ENCODE peak calls at places on chromosomes 2 and 18, in six cellular contexts. S is hepatocyte, E is fibroblast of lung, T is upper lobe of left lung, Z is fibroblast of pulmonary artery, Y is psoas muscle. C is an unnamed sample.

GRCh38 chr2:186543561-186544131 is 46.2 kb upstream of the ITGAV start:
- DNase-seq in Z (peak), S (peak), E (peak), T (no peak), Y (no peak), C (no peak)

GRCh38 chr2:120094795-120095194 is 81.9 kb downstream of the EPB41L5 start:
- DNase-seq in S (no peak), Z (no peak), Y (no peak), T (no peak), E (peak), C (no peak)

GRCh38 chr2:159855153-159856140 is 57.4 kb upstream of the CD302 start:
- DNase-seq in Z (peak), Y (no peak), E (peak), S (no peak), T (peak), C (no peak)

GRCh38 chr2:41719756-41720155 is 328.1 kb upstream of the PKDCC start:
- DNase-seq in T (no peak), E (no peak), Z (no peak), Y (no peak), S (no peak), C (no peak)

GRCh38 chr18:1965016-1965415 is 606.3 kb downstream of the METTL4 start:
- DNase-seq in T (no peak), E (no peak), S (no peak), Z (no peak), Y (no peak), C (no peak)

GRCh38 chr2:24930768-24931167 is 10.7 kb upstream of the ADCY3 start:
- DNase-seq in T (no peak), Z (no peak), E (no peak), S (no peak), Y (no peak), C (no peak)

GRCh38 chr18:57640236-57640635 is 18.6 kb upstream of the NARS1 start:
- DNase-seq in Z (no peak), T (no peak), Y (no peak), S (no peak), E (peak), C (no peak)

GRCh38 chr2:106159867-106160785 is 34.0 kb downstream of the UXS1 start:
- DNase-seq in Y (no peak), T (no peak), S (no peak), E (no peak), Z (no peak), C (no peak)

GRCh38 chr2:24830351-24830750 is 37.1 kb downstream of the CENPO start:
- DNase-seq in T (no peak), E (peak), Z (peak), Y (no peak), S (no peak), C (no peak)

GRCh38 chr2:22683911-22684310 is 701.1 kb upstream of the KLHL29 start:
- DNase-seq in Z (no peak), T (no peak), S (no peak), Y (no peak), E (no peak), C (no peak)

GRCh38 chr2:10901160-10901559 is 10.6 kb upstream of the KCNF1 start:
- DNase-seq in Z (peak), E (peak), Y (no peak), S (peak), T (no peak), C (no peak)

GRCh38 chr2:239824051-239824694 is 201.0 kb downstream of the NDUFA10 start:
- DNase-seq in Y (no peak), Z (no peak), T (peak), S (peak), E (no peak), C (no peak)

GRCh38 chr2:69138247-69138754 is 125.3 kb downstream of the ANTXR1 start:
- DNase-seq in E (peak), Z (peak), T (no peak), Y (no peak), S (no peak), C (peak)

GRCh38 chr2:166092889-166093288 is 34.9 kb downstream of the SCN1A start:
- DNase-seq in Z (peak), Y (no peak), T (no peak), E (peak), S (no peak), C (peak)

GRCh38 chr2:126482582-126483464 is 173.1 kb upstream of the GYPC start:
- DNase-seq in S (peak), E (no peak), Y (no peak), T (no peak), Z (no peak), C (no peak)

GRCh38 chr2:196453613-196454047 is 185.9 kb upstream of the CCDC150 start:
- DNase-seq in Y (no peak), T (peak), Z (peak), S (peak), E (peak), C (peak)

GRCh38 chr2:143218621-143219020 is 89.4 kb downstream of the ARHGAP15 start:
- DNase-seq in Y (no peak), T (no peak), E (no peak), S (no peak), Z (no peak), C (no peak)

GRCh38 chr2:75548036-75548573 is 12.6 kb downstream of the EVA1A start:
- DNase-seq in Y (no peak), Z (no peak), S (no peak), E (peak), T (no peak), C (no peak)

GRCh38 chr18:74040459-74041332 is 106.9 kb downstream of the FBXO15 start:
- DNase-seq in E (no peak), S (peak), Y (no peak), Z (no peak), T (peak), C (no peak)

DNA sequence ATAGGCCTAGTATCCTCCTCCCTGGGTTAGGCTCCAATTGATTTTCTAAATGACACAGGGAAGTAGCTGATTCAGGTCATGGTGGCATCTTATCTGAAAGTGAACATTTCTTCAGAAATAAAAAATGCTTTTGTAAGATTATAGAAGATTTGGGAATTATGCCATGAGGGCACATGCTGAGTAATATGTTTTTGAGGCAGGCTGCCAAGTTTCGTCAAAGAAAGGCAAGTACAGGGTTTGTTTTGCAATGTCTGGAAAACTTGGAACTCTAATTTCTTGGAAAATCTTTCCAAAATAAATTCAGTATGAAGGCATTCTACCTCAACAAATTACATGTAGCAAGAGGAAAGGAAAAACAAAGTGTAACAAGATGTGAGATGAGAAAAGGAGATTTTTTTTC is 167.6 kb downstream of the PLCL1 start:
- DNase-seq in Y (no peak), Z (peak), T (no peak), S (peak), E (peak), C (peak)
- H3K4me3 ChIP-seq in Y (no peak), Z (no peak), T (no peak), S (no peak), E (no peak), C (no peak)

DNA sequence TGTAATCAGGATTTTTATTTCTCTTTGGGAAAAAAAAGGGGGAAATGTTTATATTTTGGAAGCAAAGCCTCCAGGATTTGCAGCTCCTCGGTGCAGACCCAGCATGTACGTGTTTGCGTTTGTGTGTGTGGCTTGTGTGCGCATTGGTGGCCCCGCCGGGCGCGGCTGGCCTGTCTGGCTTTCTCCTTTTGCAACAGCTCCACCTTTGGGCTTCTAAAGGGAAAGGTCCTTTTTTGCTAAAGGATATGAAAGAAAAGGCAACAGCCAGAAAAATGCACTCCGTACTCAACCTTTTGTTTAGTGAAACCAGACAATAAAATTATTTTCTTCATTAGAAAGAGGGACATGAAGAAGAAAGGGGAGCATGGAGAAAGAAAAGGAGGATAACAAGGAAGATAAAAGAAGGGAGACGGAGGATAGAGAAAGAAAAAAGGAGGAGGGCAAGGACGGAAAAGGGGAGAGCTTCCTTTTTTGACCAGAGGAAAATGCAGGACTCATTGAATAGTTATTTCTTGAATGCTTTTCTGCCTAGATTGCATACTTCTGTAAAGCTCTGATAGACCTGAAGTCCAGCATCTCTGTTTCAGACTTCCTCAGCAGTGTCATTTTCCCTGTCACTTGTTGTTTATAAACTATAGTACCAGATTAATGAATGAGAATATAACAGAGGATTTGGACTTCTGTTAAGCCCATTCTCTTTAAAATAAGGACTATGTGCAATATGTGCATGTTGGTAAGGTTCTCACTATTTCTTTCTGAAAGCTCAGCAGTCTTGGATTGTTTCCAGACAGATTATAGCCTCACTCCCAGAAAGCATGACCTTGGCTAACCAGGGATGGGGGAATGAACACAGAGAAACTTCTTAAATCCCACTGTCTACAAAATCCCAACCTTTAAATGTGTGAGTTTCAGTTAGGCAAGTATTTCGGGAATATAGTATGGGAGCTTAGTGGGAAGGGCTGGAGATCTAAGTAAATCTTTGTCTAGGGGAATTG is 563.1 kb upstream of the PIK3C3 start:
- DNase-seq in S (peak), E (peak), Y (peak), Z (peak), T (peak), C (no peak)
- TF ChIP-seq CTCF in S (peak), E (peak), Y (peak), Z (peak), T (no peak), C (peak)

DNA sequence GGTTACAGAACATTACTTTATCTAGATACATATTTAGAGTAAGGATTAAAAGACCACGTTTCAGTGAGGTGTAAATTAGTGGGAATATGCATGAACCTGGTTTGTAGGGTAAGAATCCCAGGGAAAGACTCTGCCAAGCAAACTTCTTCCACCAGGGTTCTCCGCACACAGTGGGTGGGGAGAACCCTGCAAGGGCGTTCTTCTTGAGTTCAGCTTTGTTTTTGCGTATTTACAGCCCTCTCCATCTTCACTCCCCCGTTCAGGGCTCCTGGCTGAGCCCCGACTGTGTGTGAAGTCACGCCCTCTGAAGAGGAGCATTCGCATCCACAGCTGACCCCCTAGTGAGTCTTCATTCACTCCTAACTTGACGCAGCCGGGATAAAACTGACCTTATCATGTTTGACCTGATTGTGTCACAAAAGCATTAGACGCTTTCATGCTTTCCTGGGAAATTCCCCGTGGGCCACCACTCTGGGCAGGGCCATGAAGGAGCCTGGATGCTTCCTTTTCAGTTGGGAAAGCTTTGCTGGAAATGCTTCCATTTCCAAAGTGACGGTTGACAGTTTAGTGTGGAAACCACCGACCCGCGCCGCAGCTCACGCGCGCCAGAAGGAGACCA is 1.0 kb downstream of the ALKAL2 start:
- DNase-seq in T (no peak), S (peak), E (no peak), Z (peak), Y (peak), C (no peak)
- H3K4me3 ChIP-seq in T (peak), S (peak), E (peak), Z (no peak), Y (peak), C (no peak)

GRCh38 chr18:35661483-35662146 is 80.1 kb downstream of the GALNT1 start:
- DNase-seq in Z (peak), E (peak), T (no peak), S (no peak), Y (no peak), C (no peak)
- TF ChIP-seq CTCF in Z (no peak), E (no peak), T (no peak), S (peak), Y (no peak), C (no peak)

GRCh38 chr18:3179430-3180089 is 40.2 kb downstream of the MYOM1 start:
- DNase-seq in Y (no peak), T (no peak), S (no peak), Z (no peak), E (no peak), C (no peak)

GRCh38 chr18:3175195-3175758 is 44.5 kb downstream of the MYOM1 start:
- DNase-seq in Y (no peak), Z (no peak), T (no peak), E (peak), S (no peak), C (no peak)

GRCh38 chr18:3183103-3183717 is 36.6 kb downstream of the MYOM1 start:
- DNase-seq in S (no peak), Z (no peak), E (no peak), Y (no peak), T (no peak), C (no peak)

GRCh38 chr18:3180325-3180724 is 39.4 kb downstream of the MYOM1 start:
- DNase-seq in T (no peak), S (no peak), Z (peak), E (peak), Y (no peak), C (no peak)

DNA sequence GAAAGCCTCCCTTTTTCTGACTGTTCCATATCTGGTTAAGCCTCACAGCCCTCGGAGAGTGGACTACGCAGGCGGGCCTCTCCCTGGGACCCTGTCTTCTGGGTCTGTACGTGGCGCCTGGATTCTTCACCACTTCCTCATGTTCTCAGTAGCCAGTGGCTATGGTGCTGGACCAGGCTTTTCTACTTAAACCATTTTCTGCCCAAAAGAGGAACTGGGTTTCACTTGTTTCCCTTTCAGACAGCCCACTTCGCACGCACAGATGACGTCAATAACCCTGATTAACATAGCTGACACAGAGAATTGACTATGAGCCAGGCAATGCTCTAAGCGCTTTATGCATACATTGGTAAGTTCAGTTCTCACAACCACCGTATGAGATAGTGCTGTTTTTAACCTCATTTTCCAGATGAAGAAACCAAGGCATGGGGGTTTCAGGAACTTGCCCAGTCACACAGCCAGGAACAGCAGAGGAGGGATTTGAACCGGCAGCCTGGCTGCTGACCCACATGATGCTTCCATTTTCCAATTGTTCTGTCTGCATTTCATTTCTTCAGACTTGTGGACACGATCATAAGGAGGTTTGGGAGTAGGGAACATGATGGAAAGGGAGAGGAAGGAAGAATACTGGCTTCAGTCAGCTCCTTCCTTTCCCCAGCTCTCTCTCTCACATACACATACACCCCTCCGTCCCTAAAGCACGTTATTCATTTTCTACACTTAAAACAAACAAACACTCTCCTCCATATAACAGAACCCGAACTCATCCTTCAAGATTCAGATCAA is 41.7 kb downstream of the MYOM1 start:
- DNase-seq in Z (peak), Y (peak), E (peak), S (no peak), T (peak), C (no peak)
- H3K4me3 ChIP-seq in Z (no peak), Y (no peak), E (no peak), S (no peak), T (no peak), C (no peak)

DNA sequence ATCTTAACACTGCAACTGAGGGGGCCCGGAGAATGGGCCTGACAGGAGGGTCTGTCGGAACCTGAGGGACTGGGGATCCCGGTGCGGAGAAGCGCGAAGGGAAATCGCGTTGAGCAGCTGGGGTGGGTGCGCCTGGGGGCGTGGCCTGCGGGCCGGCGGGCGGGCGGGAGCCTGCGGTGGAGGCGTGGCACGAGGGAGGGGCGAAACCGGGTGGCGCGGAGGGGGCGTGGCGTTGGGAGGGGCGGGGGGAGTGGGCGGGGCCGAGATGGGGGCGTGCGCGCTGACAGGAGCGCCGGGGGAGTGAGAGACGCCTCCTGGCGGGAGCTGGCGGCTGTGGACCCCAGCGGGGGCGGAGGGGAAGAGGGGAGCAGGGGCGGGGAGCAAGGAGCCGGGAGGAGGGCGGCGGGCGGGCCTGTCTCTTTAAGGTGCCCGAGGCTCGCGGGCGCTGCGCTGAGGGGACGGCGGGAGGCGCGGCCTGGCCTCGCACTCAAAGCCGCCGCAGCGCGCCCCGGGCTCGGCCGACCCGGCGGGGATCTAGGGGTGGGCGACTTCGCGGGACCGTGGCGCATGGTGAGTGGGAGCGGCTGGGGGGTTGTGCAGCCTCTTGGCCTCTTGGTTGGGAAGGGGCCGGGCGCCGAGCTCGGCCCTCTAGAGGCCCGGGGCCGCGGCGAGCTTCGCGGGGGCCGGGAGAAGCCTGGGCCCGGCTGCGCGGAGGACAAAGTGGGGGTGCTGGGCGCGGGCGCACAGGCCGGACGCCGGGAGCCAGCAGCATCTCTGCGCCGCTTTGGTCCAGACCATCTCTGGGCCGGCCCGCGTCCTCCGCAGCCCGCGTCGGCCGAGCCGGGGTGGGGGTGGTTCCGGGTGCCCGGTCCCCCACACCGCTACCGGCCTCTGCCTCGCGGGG is at the start of gene TWSG1:
- DNase-seq in T (peak), S (peak), E (peak), Y (peak), Z (peak), C (peak)
- TF ChIP-seq CTCF in T (no peak), S (peak), E (peak), Y (peak), Z (peak), C (peak)

DNA sequence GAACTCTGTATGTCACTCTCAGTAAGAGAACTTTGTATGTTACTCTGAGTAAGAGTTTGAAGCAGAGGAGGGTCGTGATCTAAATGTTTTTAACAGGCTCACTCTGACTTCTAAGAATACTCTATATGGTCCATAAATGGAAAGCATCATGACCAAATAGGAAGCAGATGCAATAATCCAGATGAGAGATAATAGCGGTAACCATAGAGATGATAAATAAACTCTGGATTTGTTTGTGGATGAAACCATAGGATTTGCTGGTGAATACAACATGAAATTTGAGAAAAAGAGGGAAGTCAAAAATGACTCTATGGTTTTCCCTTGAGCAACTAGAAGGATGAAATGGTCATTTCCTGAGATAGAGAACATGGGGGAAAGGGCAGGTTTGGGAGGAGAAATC is 3.9 kb downstream of the HEATR5B start:
- DNase-seq in T (no peak), Y (no peak), E (no peak), S (no peak), Z (peak), C (no peak)
- H3K4me3 ChIP-seq in T (no peak), Y (no peak), E (no peak), S (no peak), Z (no peak), C (no peak)

GRCh38 chr2:238486123-238486848 is 59.6 kb downstream of the ASB1 start:
- DNase-seq in Y (no peak), T (no peak), S (no peak), Z (no peak), E (no peak), C (no peak)

GRCh38 chr2:238487134-238487533 is 60.4 kb downstream of the ASB1 start:
- DNase-seq in Y (no peak), E (no peak), S (no peak), Z (no peak), T (no peak), C (no peak)

GRCh38 chr2:238487652-238488346 is 61.1 kb downstream of the ASB1 start:
- DNase-seq in Y (no peak), S (no peak), E (no peak), T (no peak), Z (no peak), C (no peak)

GRCh38 chr2:238483656-238484055 is 56.9 kb downstream of the ASB1 start:
- DNase-seq in Y (no peak), Z (no peak), T (no peak), S (no peak), E (no peak), C (no peak)

GRCh38 chr2:238484522-238485452 is 58.1 kb downstream of the ASB1 start:
- DNase-seq in Y (no peak), Z (no peak), T (no peak), S (no peak), E (no peak), C (no peak)
- TF ChIP-seq CTCF in Y (no peak), Z (no peak), T (no peak), S (no peak), E (no peak), C (no peak)